ENCODE peak calls at places on chromosomes 5 and 9, in six cellular contexts. J is right lobe of liver; D is psoas muscle; L is CD8-positive, alpha-beta memory T cell; S is fibroblast of mammary gland; M is right cardiac atrium. P is an unnamed sample.

GRCh38 chr9:3879731-3880493 is 354.1 kb upstream of the RFX3 start:
- DNase-seq in J (no peak), D (no peak), L (no peak), S (peak; percentile 40), M (no peak), P (no peak)

GRCh38 chr5:24363789-24364534 is 280.8 kb downstream of the CDH10 start:
- DNase-seq in J (no peak), D (no peak), L (no peak), S (no peak), M (no peak), P (no peak)

GRCh38 chr9:124660341-124660801 is 110.7 kb downstream of the NR6A1 start:
- DNase-seq in J (no peak), D (no peak), L (no peak), S (peak; percentile 48), M (no peak), P (peak; percentile 12)

GRCh38 chr5:82257247-82257646 is 20.9 kb downstream of the RPS23 start:
- DNase-seq in J (no peak), D (no peak), L (no peak), S (no peak), M (no peak), P (no peak)

GRCh38 chr9:137497921-137498719 is 39.0 kb upstream of the NSMF start:
- DNase-seq in J (no peak), D (no peak), L (no peak), S (no peak), M (no peak), P (no peak)

GRCh38 chr5:131563434-131564228 is 71.4 kb downstream of the RAPGEF6 start:
- DNase-seq in J (no peak), D (no peak), L (no peak), S (no peak), M (no peak), P (no peak)

GRCh38 chr5:19018822-19019221 is 969.2 kb downstream of the CDH18 start:
- DNase-seq in J (no peak), D (no peak), L (no peak), S (no peak), M (no peak), P (no peak)

GRCh38 chr5:172407861-172408260 is 46.5 kb downstream of the SH3PXD2B start:
- DNase-seq in J (no peak), D (no peak), L (no peak), S (peak; percentile 87), M (no peak), P (no peak)

GRCh38 chr9:35651964-35652828 is 1.5 kb upstream of the SIT1 start:
- DNase-seq in J (no peak), D (no peak), L (no peak), S (peak; percentile 88), M (no peak), P (no peak)

GRCh38 chr5:38465045-38465444 is 91.4 kb downstream of the LIFR start:
- DNase-seq in J (no peak), D (peak; percentile 63), L (no peak), S (peak; percentile 92), M (no peak), P (no peak)

GRCh38 chr5:95184924-95185323 is 100.0 kb downstream of the MCTP1 start:
- DNase-seq in J (no peak), D (no peak), L (no peak), S (no peak), M (no peak), P (no peak)

GRCh38 chr9:123941535-123942070 is 11.7 kb upstream of the DENND1A start:
- DNase-seq in J (no peak), D (no peak), L (no peak), S (no peak), M (no peak), P (no peak)

GRCh38 chr9:115691686-115692085 is 461.9 kb upstream of the PAPPA start:
- DNase-seq in J (no peak), D (no peak), L (no peak), S (peak; percentile 97), M (no peak), P (no peak)

GRCh38 chr9:27445057-27445990 is 78.8 kb upstream of the IFNK start:
- DNase-seq in J (no peak), D (no peak), L (no peak), S (no peak), M (no peak), P (no peak)

GRCh38 chr9:23598994-23599393 is 227.0 kb downstream of the ELAVL2 start:
- DNase-seq in J (no peak), D (no peak), L (no peak), S (no peak), M (no peak), P (no peak)

GRCh38 chr5:169803077-169803981 is 166.3 kb downstream of the DOCK2 start:
- DNase-seq in J (no peak), D (no peak), L (no peak), S (peak; percentile 100), M (peak; percentile 68), P (no peak)

GRCh38 chr5:116572375-116573278 is 2.0 kb downstream of the SEMA6A start:
- DNase-seq in J (peak; percentile 45), D (peak; percentile 25), L (no peak), S (no peak), M (peak; percentile 69), P (no peak)

GRCh38 chr5:154995679-154996078 is 17.9 kb upstream of the KIF4B start:
- DNase-seq in J (no peak), D (no peak), L (no peak), S (no peak), M (no peak), P (no peak)

GRCh38 chr5:173458819-173459218 is 130.6 kb upstream of the STC2 start:
- DNase-seq in J (no peak), D (no peak), L (no peak), S (peak; percentile 81), M (no peak), P (no peak)

GRCh38 chr5:122896598-122897282 is 51.3 kb downstream of the SNX24 start:
- DNase-seq in J (no peak), D (no peak), L (no peak), S (peak; percentile 40), M (no peak), P (no peak)

GRCh38 chr9:130770679-130771442 is 64.2 kb upstream of the ABL1 start:
- DNase-seq in J (no peak), D (no peak), L (no peak), S (peak; percentile 84), M (no peak), P (peak; percentile 39)

GRCh38 chr5:94283093-94283492 is 335.3 kb downstream of the KIAA0825 start:
- DNase-seq in J (no peak), D (no peak), L (no peak), S (no peak), M (no peak), P (no peak)

GRCh38 chr9:556199-556598 is 285.3 kb upstream of the DMRT1 start:
- DNase-seq in J (no peak), D (no peak), L (no peak), S (no peak), M (no peak), P (no peak)

GRCh38 chr5:88140863-88141694 is 127.6 kb downstream of the TMEM161B start:
- DNase-seq in J (peak; percentile 98), D (peak; percentile 96), L (peak; percentile 88), S (peak; percentile 94), M (peak; percentile 98), P (peak; percentile 58)
- H3K4me3 ChIP-seq in J (peak overlapping the region; percentile 59), D (peak overlapping the region; percentile 70), L (peak overlapping the region; percentile 49), S (peak overlapping the region; percentile 61), M (peak overlapping the region; percentile 58), P (peak overlapping the region; percentile 43)

GRCh38 chr5:100863736-100864135 is 39.3 kb downstream of the ST8SIA4 start:
- DNase-seq in J (no peak), D (no peak), L (no peak), S (no peak), M (no peak), P (no peak)

GRCh38 chr5:100861148-100861547 is 41.9 kb downstream of the ST8SIA4 start:
- DNase-seq in J (no peak), D (no peak), L (no peak), S (no peak), M (no peak), P (no peak)

GRCh38 chr5:100867039-100867562 is 36.0 kb downstream of the ST8SIA4 start:
- DNase-seq in J (no peak), D (no peak), L (no peak), S (no peak), M (no peak), P (no peak)

GRCh38 chr5:100860407-100860806 is 42.7 kb downstream of the ST8SIA4 start:
- DNase-seq in J (no peak), D (no peak), L (no peak), S (no peak), M (no peak), P (no peak)

GRCh38 chr5:100864931-100865330 is 38.2 kb downstream of the ST8SIA4 start:
- DNase-seq in J (no peak), D (no peak), L (no peak), S (no peak), M (no peak), P (no peak)
- H3K4me3 ChIP-seq in J (no peak overlapping the region), D (no peak overlapping the region), L (no peak overlapping the region), S (no peak overlapping the region), M (no peak overlapping the region), P (no peak overlapping the region)

GRCh38 chr5:43603535-43604363 is 769 bp downstream of the NNT start:
- DNase-seq in J (peak; percentile 94), D (peak; percentile 83), L (peak; percentile 85), S (peak; percentile 49), M (peak; percentile 88), P (peak; percentile 37)

GRCh38 chr5:43602818-43603534 is at the start of gene NNT:
- DNase-seq in J (peak; percentile 89), D (peak; percentile 79), L (peak; percentile 86), S (peak; percentile 25), M (peak; percentile 93), P (peak; percentile 80)

GRCh38 chr5:43606351-43606750 is 3.4 kb downstream of the NNT start:
- DNase-seq in J (no peak), D (no peak), L (no peak), S (no peak), M (no peak), P (no peak)

GRCh38 chr5:43602456-43602817 is 543 bp upstream of the NNT start:
- DNase-seq in J (no peak), D (no peak), L (no peak), S (peak; percentile 52), M (peak; percentile 47), P (peak; percentile 35)

GRCh38 chr5:43604699-43605098 is 1.7 kb downstream of the NNT start:
- DNase-seq in J (no peak), D (no peak), L (no peak), S (no peak), M (no peak), P (no peak)
- H3K4me3 ChIP-seq in J (peak overlapping the region; percentile 86), D (peak overlapping the region; percentile 89), L (no peak overlapping the region), S (no peak overlapping the region), M (peak overlapping the region; percentile 68), P (no peak overlapping the region)

GRCh38 chr5:149004559-149004958 is 58.3 kb downstream of the SH3TC2 start:
- DNase-seq in J (no peak), D (no peak), L (no peak), S (no peak), M (no peak), P (no peak)

GRCh38 chr5:149001154-149001553 is 61.7 kb downstream of the SH3TC2 start:
- DNase-seq in J (no peak), D (no peak), L (no peak), S (no peak), M (no peak), P (no peak)

GRCh38 chr5:148999741-149000140 is 63.1 kb downstream of the SH3TC2 start:
- DNase-seq in J (no peak), D (no peak), L (no peak), S (no peak), M (no peak), P (no peak)

GRCh38 chr5:149002761-149003689 is 59.8 kb downstream of the SH3TC2 start:
- DNase-seq in J (no peak), D (no peak), L (no peak), S (peak; percentile 77), M (no peak), P (no peak)

GRCh38 chr5:149002053-149002452 is 60.8 kb downstream of the SH3TC2 start:
- DNase-seq in J (no peak), D (peak; percentile 22), L (no peak), S (peak; percentile 98), M (no peak), P (no peak)
- H3K4me3 ChIP-seq in J (no peak overlapping the region), D (no peak overlapping the region), L (no peak overlapping the region), S (no peak overlapping the region), M (no peak overlapping the region), P (no peak overlapping the region)